ENCODE peak calls at places on chromosomes 16 and 17, in nine cellular contexts. S is heart left ventricle; X is aorta; D is HepG2; R is upper lobe of left lung; Q is CD4-positive, alpha-beta T cell; J is pancreas; U is right cardiac atrium; O is naive thymus-derived CD4-positive, alpha-beta T cell. Z is an unnamed sample.

GRCh38 chr17:59963738-59964454 is 644 bp downstream of the RNFT1 start:
- ATAC-seq in U (peak; percentile 67), S (peak; percentile 57), D (peak; percentile 71), X (peak; percentile 51), R (peak; percentile 78), Q (peak; percentile 64), O (peak; percentile 67), J (peak; percentile 52), Z (peak; percentile 53)

GRCh38 chr16:67969286-67970039 is 1.0 kb upstream of the SLC12A4 start:
- ATAC-seq in D (peak; percentile 66), J (no peak), S (no peak), Q (no peak), R (no peak), O (peak; percentile 21), U (peak; percentile 4), X (peak; percentile 2), Z (no peak)

GRCh38 chr16:62157544-62157943 is 121.3 kb upstream of the CDH8 start:
- ATAC-seq in X (no peak), J (no peak), R (no peak), D (no peak), U (no peak), S (no peak), Q (no peak), O (no peak), Z (no peak)

GRCh38 chr17:65688307-65688706 is 126.9 kb upstream of the AXIN2 start:
- ATAC-seq in S (no peak), D (no peak), U (no peak), R (no peak), Q (no peak), O (no peak), J (no peak), X (no peak), Z (no peak)

GRCh38 chr16:65532846-65533245 is 411.0 kb upstream of the CDH11 start:
- ATAC-seq in R (no peak), O (no peak), X (no peak), D (no peak), S (no peak), J (no peak), Q (no peak), U (no peak), Z (no peak)

GRCh38 chr16:66515543-66516171 is 34.3 kb downstream of the TK2 start:
- ATAC-seq in Q (no peak), J (no peak), U (peak; percentile 9), X (no peak), R (peak; percentile 20), O (no peak), D (no peak), S (peak; percentile 3), Z (no peak)

GRCh38 chr17:19897901-19898300 is 30.2 kb upstream of the ULK2 start:
- ATAC-seq in Q (no peak), O (no peak), D (peak; percentile 20), U (no peak), X (peak; percentile 48), J (peak; percentile 25), R (peak; percentile 22), S (no peak), Z (no peak)

GRCh38 chr17:21166599-21167265 is 40.0 kb downstream of the DHRS7B start:
- ATAC-seq in Q (no peak), S (peak; percentile 37), X (peak; percentile 45), D (no peak), J (no peak), R (no peak), U (peak; percentile 47), O (no peak), Z (peak; percentile 49)

GRCh38 chr16:28554634-28555423 is 1.1 kb downstream of the SGF29 start:
- ATAC-seq in X (no peak), O (no peak), R (no peak), Q (no peak), U (no peak), D (no peak), J (no peak), S (no peak), Z (no peak)

GRCh38 chr17:42340691-42341127 is 47.5 kb downstream of the STAT3 start:
- ATAC-seq in D (no peak), O (peak; percentile 30), J (no peak), X (no peak), S (no peak), R (no peak), U (no peak), Q (peak; percentile 7), Z (peak; percentile 10)

GRCh38 chr17:77246110-77247047 is 105.6 kb downstream of the SEC14L1 start:
- ATAC-seq in D (peak; percentile 11), O (no peak), R (peak; percentile 2), J (peak; percentile 41), S (no peak), U (no peak), X (peak; percentile 16), Q (no peak), Z (no peak)

GRCh38 chr16:4140652-4141051 is 24.4 kb upstream of the ADCY9 start:
- ATAC-seq in J (peak; percentile 49), Q (no peak), U (no peak), D (no peak), O (no peak), S (no peak), X (no peak), R (no peak), Z (no peak)

GRCh38 chr16:27199747-27200146 is 3.6 kb upstream of the KDM8 start:
- ATAC-seq in O (no peak), R (no peak), J (no peak), U (no peak), D (no peak), Q (peak; percentile 5), X (no peak), S (no peak), Z (no peak)

GRCh38 chr17:55265434-55266021 is 768 bp downstream of the HLF start:
- ATAC-seq in D (peak; percentile 71), R (peak; percentile 53), J (peak; percentile 30), O (no peak), U (peak; percentile 45), Q (no peak), X (peak; percentile 52), S (peak; percentile 52), Z (peak; percentile 20)

GRCh38 chr17:29107933-29108805 is 65.2 kb downstream of the PIPOX start:
- ATAC-seq in D (peak; percentile 9), J (peak; percentile 77), O (no peak), X (no peak), U (no peak), R (no peak), Q (no peak), S (peak; percentile 62), Z (no peak)

GRCh38 chr17:55289106-55289446 is 24.3 kb downstream of the HLF start:
- ATAC-seq in O (no peak), U (no peak), R (no peak), X (no peak), S (peak; percentile 58), Q (no peak), J (no peak), D (no peak), Z (no peak)

GRCh38 chr17:37131064-37131463 is 182.3 kb downstream of the AATF start:
- ATAC-seq in Q (no peak), U (no peak), R (no peak), S (no peak), J (no peak), D (no peak), O (no peak), X (no peak), Z (no peak)

GRCh38 chr17:37133131-37133530 is 184.4 kb downstream of the AATF start:
- ATAC-seq in R (no peak), O (no peak), D (no peak), U (no peak), Q (no peak), S (no peak), X (no peak), J (no peak), Z (no peak)

GRCh38 chr17:37135581-37135980 is 186.8 kb downstream of the AATF start:
- ATAC-seq in R (no peak), X (no peak), O (no peak), S (no peak), J (no peak), D (no peak), Q (no peak), U (no peak), Z (no peak)

GRCh38 chr17:37134050-37134449 is 185.3 kb downstream of the AATF start:
- ATAC-seq in U (no peak), D (no peak), X (no peak), R (no peak), O (peak; percentile 58), S (no peak), Q (peak; percentile 90), J (no peak), Z (no peak)

GRCh38 chr17:37131670-37132620 is 183.2 kb downstream of the AATF start:
- ATAC-seq in R (no peak), Q (no peak), O (no peak), J (no peak), U (no peak), S (no peak), X (no peak), D (no peak), Z (no peak)
- H3K27ac ChIP-seq in R (no peak overlapping the region), Q (no peak overlapping the region), O (no peak overlapping the region), J (no peak overlapping the region), U (no peak overlapping the region), S (no peak overlapping the region), X (no peak overlapping the region), D (no peak overlapping the region), Z (no peak overlapping the region)

DNA sequence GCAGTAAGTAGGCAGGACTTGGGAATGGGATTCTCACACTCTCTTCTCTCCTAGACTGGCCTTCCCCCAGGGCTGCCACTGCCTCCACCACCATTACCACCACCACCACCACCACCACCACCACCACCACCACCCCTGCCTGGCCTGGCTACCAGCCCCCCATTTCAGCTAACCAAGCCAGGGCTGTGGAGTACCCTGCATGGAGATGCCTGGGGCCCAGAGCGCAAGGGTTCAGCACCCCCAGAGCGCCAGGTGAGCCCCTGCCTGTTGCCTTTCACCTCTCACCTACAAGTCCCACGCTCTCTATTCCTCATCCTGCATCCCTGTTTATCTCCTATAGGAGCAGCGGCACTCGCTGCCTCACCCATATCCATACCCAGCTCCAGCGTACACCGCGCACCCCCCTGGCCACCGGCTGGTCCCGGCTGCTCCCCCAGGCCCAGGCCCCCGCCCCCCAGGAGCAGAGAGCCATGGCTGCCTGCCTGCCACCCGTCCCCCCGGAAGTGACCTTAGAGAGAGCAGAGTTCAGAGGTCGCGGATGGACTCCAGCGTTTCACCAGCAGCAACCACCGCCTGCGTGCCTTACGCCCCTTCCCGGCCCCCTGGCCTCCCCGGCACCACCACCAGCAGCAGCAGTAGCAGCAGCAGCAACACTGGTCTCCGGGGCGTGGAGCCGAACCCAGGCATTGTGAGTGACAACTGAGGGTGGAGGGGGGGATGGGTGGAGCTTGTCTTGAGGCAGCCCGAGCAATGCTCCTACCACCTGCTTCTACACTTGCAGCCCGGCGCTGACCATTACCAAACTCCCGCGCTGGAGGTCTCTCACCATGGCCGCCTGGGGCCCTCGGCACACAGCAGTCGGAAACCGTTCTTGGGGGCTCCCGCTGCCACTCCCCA is 7.9 kb upstream of the TMEM88 start:
- ATAC-seq in X (no peak), S (no peak), O (no peak), U (no peak), Q (no peak), J (no peak), D (no peak), R (no peak), Z (no peak)
- H3K27ac ChIP-seq in X (no peak overlapping the region), S (no peak overlapping the region), O (no peak overlapping the region), U (no peak overlapping the region), Q (no peak overlapping the region), J (no peak overlapping the region), D (no peak overlapping the region), R (no peak overlapping the region), Z (peak overlapping the region; percentile 98)

GRCh38 chr16:11087691-11088431 is 143.5 kb downstream of the CLEC16A start:
- ATAC-seq in Q (peak; percentile 80), X (no peak), O (peak; percentile 58), D (no peak), U (no peak), J (no peak), S (no peak), R (no peak), Z (no peak)
- H3K27ac ChIP-seq in Q (peak overlapping the region; percentile 23), X (no peak overlapping the region), O (peak overlapping the region; percentile 38), D (no peak overlapping the region), U (no peak overlapping the region), J (no peak overlapping the region), S (no peak overlapping the region), R (no peak overlapping the region), Z (no peak overlapping the region)

GRCh38 chr17:82173351-82174041 is 39.1 kb downstream of the CCDC57 start:
- ATAC-seq in D (no peak), R (no peak), Q (no peak), O (no peak), J (no peak), S (no peak), X (no peak), U (no peak), Z (no peak)
- H3K27ac ChIP-seq in D (no peak overlapping the region), R (no peak overlapping the region), Q (no peak overlapping the region), O (no peak overlapping the region), J (no peak overlapping the region), S (no peak overlapping the region), X (no peak overlapping the region), U (no peak overlapping the region), Z (no peak overlapping the region)

Z was measured in gastroesophageal sphincter.